ENCODE peak calls at places on chromosomes 7 and 10, in four cellular contexts. D is gastrocnemius medialis, V is testis, Q is pancreas. H is an unnamed sample.

GRCh38 chr7:83413831-83414230 is 235.1 kb downstream of the SEMA3E start:
- DNase-seq in D (no peak), Q (no peak), V (no peak), H (no peak)

GRCh38 chr7:158375034-158375433 is 212.6 kb downstream of the PTPRN2 start:
- DNase-seq in D (no peak), Q (no peak), V (no peak), H (no peak)

GRCh38 chr10:78433063-78433717 is 399.5 kb downstream of the RPS24 start:
- DNase-seq in V (no peak), D (no peak), Q (no peak), H (no peak)

GRCh38 chr7:23299770-23300300 is 696 bp downstream of the MALSU1 start:
- DNase-seq in V (no peak), D (no peak), Q (no peak), H (no peak)

GRCh38 chr10:3968727-3969126 is 183.7 kb upstream of the KLF6 start:
- DNase-seq in Q (no peak), V (no peak), D (no peak), H (no peak)

GRCh38 chr10:98577168-98577567 is 130.4 kb upstream of the HPS1 start:
- DNase-seq in Q (no peak), V (no peak), D (no peak), H (no peak)

GRCh38 chr7:114943953-114944741 is 22.3 kb downstream of the MDFIC start:
- DNase-seq in D (no peak), Q (no peak), V (no peak), H (no peak)

GRCh38 chr10:23927926-23928325 is 281.0 kb upstream of the KIAA1217 start:
- DNase-seq in Q (no peak), D (no peak), V (no peak), H (no peak)

GRCh38 chr7:157010588-157011332 is at the start of gene MNX1:
- DNase-seq in D (peak), V (peak), Q (peak), H (peak)

GRCh38 chr10:1320739-1321331 is 264.6 kb downstream of the WDR37 start:
- DNase-seq in V (no peak), Q (no peak), D (no peak), H (no peak)

GRCh38 chr7:48251766-48252165 is 80.5 kb downstream of the ABCA13 start:
- DNase-seq in D (no peak), Q (no peak), V (no peak), H (no peak)

GRCh38 chr7:19079066-19079465 is 38.4 kb downstream of the TWIST1 start:
- DNase-seq in V (no peak), D (no peak), Q (no peak), H (no peak)

GRCh38 chr7:11817111-11817710 is 14.8 kb downstream of the THSD7A start:
- DNase-seq in V (no peak), Q (no peak), D (no peak), H (no peak)

GRCh38 chr7:106788637-106789036 is 76.4 kb upstream of the PIK3CG start:
- DNase-seq in D (no peak), Q (no peak), V (no peak), H (no peak)

GRCh38 chr10:21926358-21926890 is 77.1 kb downstream of the DNAJC1 start:
- DNase-seq in Q (no peak), D (no peak), V (no peak), H (no peak)

GRCh38 chr7:70738080-70738479 is 393.9 kb upstream of the GALNT17 start:
- DNase-seq in V (peak), Q (no peak), D (no peak), H (peak)

GRCh38 chr7:47601119-47601880 is 19.4 kb upstream of the TNS3 start:
- DNase-seq in V (no peak), D (no peak), Q (no peak), H (no peak)

GRCh38 chr10:62853710-62854109 is 37.5 kb upstream of the EGR2 start:
- DNase-seq in Q (no peak), V (no peak), D (no peak), H (no peak)

GRCh38 chr10:61617586-61617985 is 45.1 kb upstream of the CABCOCO1 start:
- DNase-seq in D (no peak), Q (no peak), V (no peak), H (no peak)

GRCh38 chr10:13831711-13832110 is 244.9 kb downstream of the PRPF18 start:
- DNase-seq in D (no peak), Q (no peak), V (no peak), H (no peak)

GRCh38 chr7:123260428-123260960 is 60.7 kb upstream of the SLC13A1 start:
- DNase-seq in V (no peak), Q (no peak), D (no peak), H (no peak)

GRCh38 chr7:8365499-8366110 is 67.8 kb upstream of the NXPH1 start:
- DNase-seq in D (no peak), V (no peak), Q (no peak), H (no peak)

GRCh38 chr7:132428247-132428919 is 147.9 kb downstream of the PLXNA4 start:
- DNase-seq in V (peak), D (no peak), Q (no peak), H (no peak)

GRCh38 chr10:89697946-89698345 is 3.4 kb upstream of the KIF20B start:
- DNase-seq in V (no peak), Q (no peak), D (no peak), H (no peak)

GRCh38 chr7:95808396-95808795 is 36.0 kb downstream of the DYNC1I1 start:
- DNase-seq in Q (no peak), D (no peak), V (no peak), H (no peak)

GRCh38 chr10:101619983-101620382 is 31.9 kb downstream of the DPCD start:
- DNase-seq in V (no peak), Q (no peak), D (no peak), H (no peak)

GRCh38 chr7:116957874-116958273 is 4.6 kb downstream of the ST7 start:
- DNase-seq in V (no peak), Q (no peak), D (no peak), H (no peak)

GRCh38 chr7:148699772-148700629 is 1.3 kb downstream of the CUL1 start:
- DNase-seq in Q (no peak), D (no peak), V (no peak), H (no peak)

GRCh38 chr7:43572516-43573049 is 10.3 kb upstream of the STK17A start:
- DNase-seq in D (peak), Q (peak), V (peak), H (no peak)

GRCh38 chr7:40330408-40330807 is 195.6 kb downstream of the SUGCT start:
- DNase-seq in D (no peak), V (no peak), Q (no peak), H (no peak)

GRCh38 chr10:92757066-92757716 is 67.4 kb downstream of the HHEX start:
- DNase-seq in Q (peak), D (peak), V (peak), H (peak)

DNA sequence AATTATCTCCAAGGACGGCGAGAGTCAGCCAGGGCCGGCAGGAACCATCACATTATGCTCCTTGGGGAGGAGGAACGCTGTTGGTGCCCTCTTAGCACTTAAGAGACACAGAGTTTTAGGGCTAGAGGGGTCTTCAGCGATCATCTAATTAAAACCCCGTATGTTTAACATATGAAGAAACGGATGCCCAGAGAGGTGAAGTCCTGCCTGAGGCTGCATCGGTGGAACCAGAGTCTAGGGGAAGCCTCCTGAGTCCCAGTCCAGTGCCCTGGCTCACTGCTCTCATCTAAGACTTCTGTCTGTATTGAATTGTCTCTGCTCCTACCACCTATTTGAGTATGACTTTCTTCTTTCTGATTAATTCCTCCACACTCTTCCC is 688 bp upstream of the ABCB4 start:
- DNase-seq in V (no peak), Q (no peak), D (no peak), H (no peak)
- H3K4me3 ChIP-seq in V (peak), Q (no peak), D (peak), H (peak)

GRCh38 chr7:120991570-120991969 is 3.1 kb downstream of the CPED1 start:
- DNase-seq in Q (no peak), D (no peak), V (no peak), H (no peak)
- H3K4me3 ChIP-seq in Q (no peak), D (peak), V (no peak), H (peak)

GRCh38 chr10:29596826-29597225 is 37.9 kb downstream of the SVIL start:
- DNase-seq in Q (no peak), V (no peak), D (no peak), H (no peak)
- H3K4me3 ChIP-seq in Q (no peak), V (no peak), D (no peak), H (no peak)

GRCh38 chr10:83248232-83248631 is 891.1 kb upstream of the GHITM start:
- DNase-seq in D (no peak), Q (no peak), V (no peak), H (no peak)
- H3K4me3 ChIP-seq in D (no peak), Q (no peak), V (no peak), H (no peak)

GRCh38 chr7:100649826-100650565 is 6.3 kb downstream of the ACTL6B start:
- DNase-seq in D (no peak), Q (no peak), V (no peak), H (no peak)

GRCh38 chr7:100655908-100656674 is at the start of gene ACTL6B:
- DNase-seq in V (peak), Q (no peak), D (no peak), H (peak)

DNA sequence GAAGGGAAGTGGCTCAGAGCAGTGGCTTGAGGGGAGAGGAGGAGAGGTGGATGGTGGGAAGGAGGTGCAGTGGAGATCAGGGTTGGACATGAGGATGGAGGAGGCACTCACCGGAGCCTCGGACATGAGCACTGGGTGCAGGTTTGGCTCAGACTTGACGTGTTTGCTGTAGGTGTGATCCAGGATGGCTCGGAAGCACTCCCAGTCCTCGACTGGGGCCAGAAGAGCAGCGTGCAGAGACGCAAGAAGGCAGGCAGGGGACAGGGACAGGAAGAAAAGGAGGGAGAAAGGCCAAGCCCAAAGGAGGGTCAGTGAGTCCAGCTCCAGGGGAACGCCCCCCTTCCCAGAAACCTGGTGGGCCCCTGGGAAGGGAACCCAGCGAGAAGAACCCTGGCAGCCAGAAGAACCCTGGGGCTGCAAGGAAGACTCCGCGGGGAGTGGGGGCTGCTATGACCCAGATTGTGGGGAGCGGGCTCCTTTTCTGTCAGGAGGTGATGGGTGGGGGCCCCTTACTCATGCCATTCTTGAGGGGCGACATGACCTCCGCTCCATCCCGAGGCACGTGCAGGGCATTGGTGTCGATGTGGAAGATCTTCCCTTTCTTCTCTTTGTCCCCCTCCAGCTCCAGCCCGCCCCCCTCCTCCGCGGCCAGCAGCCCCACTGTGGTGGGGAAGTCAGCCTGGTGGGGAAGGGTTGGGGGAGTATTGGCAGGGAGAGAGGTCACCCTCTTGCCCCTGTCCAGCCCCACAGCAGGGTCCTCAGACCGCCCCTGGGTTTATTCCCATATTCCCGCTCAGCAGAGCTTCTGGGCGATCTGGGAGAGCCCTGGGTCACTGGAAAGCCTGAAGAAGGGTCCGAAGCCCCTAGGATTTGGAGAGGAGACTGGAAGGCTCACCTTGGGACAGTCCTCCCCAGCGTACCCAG is 1.1 kb downstream of the ACTL6B start:
- DNase-seq in Q (no peak), V (no peak), D (no peak), H (no peak)
- H3K4me3 ChIP-seq in Q (no peak), V (no peak), D (no peak), H (no peak)

GRCh38 chr10:106566871-106567270 is 597.6 kb downstream of the SORCS1 start:
- DNase-seq in Q (no peak), V (no peak), D (no peak), H (no peak)

GRCh38 chr10:106567629-106568028 is 596.9 kb downstream of the SORCS1 start:
- DNase-seq in D (no peak), Q (no peak), V (no peak), H (no peak)

GRCh38 chr10:106576534-106576933 is 588.0 kb downstream of the SORCS1 start:
- DNase-seq in Q (no peak), D (no peak), V (no peak), H (no peak)

GRCh38 chr10:106573106-106573505 is 591.4 kb downstream of the SORCS1 start:
- DNase-seq in D (no peak), Q (no peak), V (no peak), H (no peak)

DNA sequence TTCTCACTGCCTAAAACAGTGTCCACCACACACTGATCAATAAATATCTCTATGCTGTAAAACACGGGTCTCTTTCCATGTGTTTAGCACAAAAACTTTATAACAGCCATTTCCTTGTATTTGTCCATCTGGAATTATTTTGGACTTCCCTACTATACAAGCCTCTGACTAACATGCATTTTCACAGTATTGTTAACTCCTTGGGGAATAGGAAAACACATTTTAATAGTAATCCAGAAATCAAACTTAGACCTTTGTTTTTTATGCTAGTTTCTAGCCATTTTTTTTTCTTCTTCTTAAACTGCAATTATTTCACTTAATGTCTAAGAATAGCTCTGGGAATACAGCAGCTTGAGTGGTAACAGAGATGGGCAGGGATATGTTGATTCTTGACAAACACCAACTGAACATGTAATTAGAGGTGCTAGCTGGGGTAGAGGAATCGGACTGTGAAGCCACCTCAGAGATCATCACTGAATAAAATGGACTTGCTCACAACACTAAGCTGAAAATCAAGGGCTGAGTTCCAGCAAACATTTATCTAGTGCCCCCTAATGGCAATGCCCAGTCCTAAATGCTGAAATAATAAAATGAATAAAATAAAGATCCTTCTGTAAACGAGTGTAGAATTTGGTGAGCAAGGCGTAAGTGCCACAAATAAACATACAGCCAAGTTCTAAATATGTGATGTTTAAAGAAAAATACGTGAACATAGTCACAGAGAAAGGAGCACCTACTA is 593.1 kb downstream of the SORCS1 start:
- DNase-seq in V (no peak), Q (no peak), D (no peak), H (no peak)
- H3K4me3 ChIP-seq in V (no peak), Q (no peak), D (no peak), H (no peak)

GRCh38 chr10:24951201-24952145 is 933 bp downstream of the PRTFDC1 start:
- DNase-seq in V (peak), Q (no peak), D (no peak), H (peak)
- H3K4me3 ChIP-seq in V (peak), Q (peak), D (peak), H (peak)

H was measured in stomach.